ENCODE peak calls at places on chromosomes 1 and 21, in eight cellular contexts. S, R, B, I, X, V, Z and C are unnamed samples.

GRCh38 chr1:21337931-21338567 is 47.8 kb upstream of the ECE1 start:
- DNase-seq in I (no peak), X (no peak), R (no peak), Z (peak; percentile 77), S (no peak), V (no peak), B (no peak), C (no peak)

GRCh38 chr1:10658396-10659066 is 137.9 kb downstream of the CASZ1 start:
- DNase-seq in R (no peak), V (no peak), B (no peak), I (no peak), S (no peak), Z (no peak), X (no peak), C (no peak)

GRCh38 chr1:67572594-67573221 is 112.3 kb upstream of the GADD45A start:
- DNase-seq in X (no peak), Z (peak; percentile 84), I (no peak), B (no peak), R (no peak), S (no peak), V (no peak), C (no peak)

GRCh38 chr1:184701821-184702220 is 52.8 kb downstream of the EDEM3 start:
- DNase-seq in B (no peak), X (no peak), Z (no peak), I (no peak), V (no peak), S (no peak), R (no peak), C (no peak)

GRCh38 chr1:226657788-226658537 is 81.1 kb downstream of the ITPKB start:
- DNase-seq in B (no peak), V (no peak), Z (no peak), R (no peak), I (no peak), S (no peak), X (peak; percentile 69), C (no peak)

GRCh38 chr1:27513521-27513920 is 23.6 kb upstream of the WASF2 start:
- DNase-seq in I (no peak), Z (no peak), B (no peak), V (no peak), S (no peak), R (no peak), X (no peak), C (no peak)

GRCh38 chr1:248695451-248696132 is 7.0 kb downstream of the OR14I1 start:
- DNase-seq in B (no peak), X (no peak), Z (no peak), V (peak; percentile 43), I (no peak), R (no peak), S (no peak), C (no peak)

GRCh38 chr1:232470711-232471110 is 159.2 kb downstream of the SIPA1L2 start:
- DNase-seq in X (no peak), I (no peak), B (no peak), R (no peak), Z (no peak), S (no peak), V (no peak), C (no peak)

GRCh38 chr1:240597153-240597745 is 14.7 kb downstream of the GREM2 start:
- DNase-seq in S (no peak), I (no peak), Z (peak; percentile 26), X (no peak), V (no peak), B (no peak), R (peak; percentile 49), C (no peak)

GRCh38 chr21:45236481-45236880 is 51.2 kb downstream of the POFUT2 start:
- DNase-seq in I (no peak), B (no peak), V (no peak), R (no peak), Z (no peak), X (no peak), S (peak; percentile 82), C (no peak)

GRCh38 chr21:15410853-15411252 is 318.9 kb upstream of the USP25 start:
- DNase-seq in V (no peak), X (no peak), I (no peak), B (no peak), R (no peak), Z (no peak), S (no peak), C (no peak)

GRCh38 chr1:77757616-77758015 is 2.0 kb downstream of the USP33 start:
- DNase-seq in B (no peak), Z (no peak), I (no peak), R (no peak), S (no peak), X (no peak), V (peak; percentile 16), C (no peak)